ENCODE peak calls at places on chromosomes 12 and 14, in nine cellular contexts. One of them, this sample, is unnamed.

GRCh38 chr12:9906888-9907287 is 25.3 kb downstream of the CLEC2A start:
- DNase-seq in NCI-H460: no peak
- DNase-seq in glomerular endothelial cell: no peak
- DNase-seq in Daoy: no peak
- DNase-seq in islet precursor cell: no peak
- DNase-seq in testis: no peak
- DNase-seq in lower leg skin: no peak
- DNase-seq in upper lobe of right lung: no peak
- DNase-seq in KG1: no peak
- DNase-seq in this sample: no peak

GRCh38 chr12:46455648-46456352 is 83.2 kb upstream of the SLC38A2 start:
- DNase-seq in glomerular endothelial cell: no peak
- DNase-seq in islet precursor cell: peak; percentile 76
- DNase-seq in KG1: no peak
- DNase-seq in lower leg skin: no peak
- DNase-seq in NCI-H460: no peak
- DNase-seq in Daoy: peak; percentile 40
- DNase-seq in testis: no peak
- DNase-seq in upper lobe of right lung: no peak
- DNase-seq in this sample: no peak

GRCh38 chr14:29339491-29339890 is 572.9 kb downstream of the FOXG1 start:
- DNase-seq in Daoy: peak; percentile 7
- DNase-seq in NCI-H460: no peak
- DNase-seq in glomerular endothelial cell: no peak
- DNase-seq in upper lobe of right lung: no peak
- DNase-seq in lower leg skin: no peak
- DNase-seq in islet precursor cell: no peak
- DNase-seq in KG1: no peak
- DNase-seq in testis: no peak
- DNase-seq in this sample: no peak

GRCh38 chr12:63918788-63919300 is 74.3 kb downstream of the SRGAP1 start:
- DNase-seq in NCI-H460: peak; percentile 97
- DNase-seq in glomerular endothelial cell: peak; percentile 80
- DNase-seq in Daoy: peak; percentile 85
- DNase-seq in testis: no peak
- DNase-seq in upper lobe of right lung: no peak
- DNase-seq in KG1: no peak
- DNase-seq in islet precursor cell: no peak
- DNase-seq in lower leg skin: no peak
- DNase-seq in this sample: no peak

GRCh38 chr12:68435816-68436215 is 103.7 kb upstream of the MDM1 start:
- DNase-seq in upper lobe of right lung: no peak
- DNase-seq in Daoy: peak; percentile 60
- DNase-seq in testis: no peak
- DNase-seq in NCI-H460: no peak
- DNase-seq in lower leg skin: no peak
- DNase-seq in KG1: no peak
- DNase-seq in glomerular endothelial cell: no peak
- DNase-seq in islet precursor cell: peak; percentile 32
- DNase-seq in this sample: no peak

GRCh38 chr14:65787461-65787860 is 374.9 kb downstream of the FUT8 start:
- DNase-seq in testis: no peak
- DNase-seq in lower leg skin: no peak
- DNase-seq in upper lobe of right lung: no peak
- DNase-seq in glomerular endothelial cell: no peak
- DNase-seq in islet precursor cell: no peak
- DNase-seq in KG1: no peak
- DNase-seq in Daoy: no peak
- DNase-seq in NCI-H460: no peak
- DNase-seq in this sample: no peak

GRCh38 chr14:37566811-37567371 is 28.2 kb downstream of the FOXA1 start:
- DNase-seq in glomerular endothelial cell: no peak
- DNase-seq in Daoy: peak; percentile 28
- DNase-seq in KG1: no peak
- DNase-seq in testis: no peak
- DNase-seq in NCI-H460: no peak
- DNase-seq in lower leg skin: no peak
- DNase-seq in islet precursor cell: no peak
- DNase-seq in upper lobe of right lung: no peak
- DNase-seq in this sample: no peak

GRCh38 chr12:1203735-1204019 is 212.7 kb downstream of the ERC1 start:
- DNase-seq in glomerular endothelial cell: no peak
- DNase-seq in lower leg skin: no peak
- DNase-seq in KG1: no peak
- DNase-seq in islet precursor cell: no peak
- DNase-seq in NCI-H460: no peak
- DNase-seq in Daoy: no peak
- DNase-seq in upper lobe of right lung: no peak
- DNase-seq in testis: no peak
- DNase-seq in this sample: no peak

GRCh38 chr12:93563807-93564538 is 8.5 kb upstream of the SOCS2 start:
- DNase-seq in testis: no peak
- DNase-seq in KG1: no peak
- DNase-seq in Daoy: no peak
- DNase-seq in islet precursor cell: peak; percentile 78
- DNase-seq in lower leg skin: no peak
- DNase-seq in NCI-H460: no peak
- DNase-seq in upper lobe of right lung: no peak
- DNase-seq in glomerular endothelial cell: no peak
- DNase-seq in this sample: no peak

GRCh38 chr12:23055004-23055403 is 430.0 kb downstream of the ETNK1 start:
- DNase-seq in glomerular endothelial cell: no peak
- DNase-seq in upper lobe of right lung: no peak
- DNase-seq in NCI-H460: peak; percentile 6
- DNase-seq in testis: peak; percentile 19
- DNase-seq in islet precursor cell: peak; percentile 85
- DNase-seq in KG1: no peak
- DNase-seq in lower leg skin: no peak
- DNase-seq in Daoy: no peak
- DNase-seq in this sample: no peak

GRCh38 chr14:68397371-68397779 is 395.5 kb downstream of the ZFP36L1 start:
- DNase-seq in Daoy: no peak
- DNase-seq in islet precursor cell: no peak
- DNase-seq in testis: peak; percentile 70
- DNase-seq in lower leg skin: peak; percentile 78
- DNase-seq in upper lobe of right lung: peak; percentile 83
- DNase-seq in glomerular endothelial cell: no peak
- DNase-seq in NCI-H460: no peak
- DNase-seq in KG1: no peak
- DNase-seq in this sample: peak; percentile 25

GRCh38 chr14:56812364-56813103 is 2.3 kb upstream of the OTX2 start:
- DNase-seq in upper lobe of right lung: no peak
- DNase-seq in Daoy: no peak
- DNase-seq in lower leg skin: no peak
- DNase-seq in KG1: no peak
- DNase-seq in NCI-H460: no peak
- DNase-seq in testis: no peak
- DNase-seq in islet precursor cell: no peak
- DNase-seq in glomerular endothelial cell: no peak
- DNase-seq in this sample: no peak

GRCh38 chr12:111692575-111693210 is 6.8 kb downstream of the ACAD10 start:
- DNase-seq in NCI-H460: no peak
- DNase-seq in islet precursor cell: peak; percentile 67
- DNase-seq in Daoy: peak; percentile 7
- DNase-seq in lower leg skin: no peak
- DNase-seq in glomerular endothelial cell: no peak
- DNase-seq in testis: no peak
- DNase-seq in upper lobe of right lung: no peak
- DNase-seq in KG1: no peak
- DNase-seq in this sample: no peak

GRCh38 chr14:36857136-36857535 is 195.5 kb downstream of the PAX9 start:
- DNase-seq in lower leg skin: no peak
- DNase-seq in KG1: no peak
- DNase-seq in Daoy: no peak
- DNase-seq in islet precursor cell: no peak
- DNase-seq in testis: no peak
- DNase-seq in NCI-H460: no peak
- DNase-seq in glomerular endothelial cell: no peak
- DNase-seq in upper lobe of right lung: no peak
- DNase-seq in this sample: peak; percentile 66

GRCh38 chr12:124713436-124714082 is 146.1 kb upstream of the NCOR2 start:
- DNase-seq in glomerular endothelial cell: peak; percentile 94
- DNase-seq in islet precursor cell: no peak
- DNase-seq in KG1: peak; percentile 7
- DNase-seq in Daoy: peak; percentile 76
- DNase-seq in NCI-H460: peak; percentile 92
- DNase-seq in testis: no peak
- DNase-seq in upper lobe of right lung: no peak
- DNase-seq in lower leg skin: peak; percentile 55
- DNase-seq in this sample: no peak

GRCh38 chr12:54331-54730 is 12.2 kb upstream of the IQSEC3 start:
- DNase-seq in glomerular endothelial cell: no peak
- DNase-seq in upper lobe of right lung: no peak
- DNase-seq in islet precursor cell: peak; percentile 51
- DNase-seq in KG1: no peak
- DNase-seq in lower leg skin: no peak
- DNase-seq in NCI-H460: no peak
- DNase-seq in testis: no peak
- DNase-seq in Daoy: no peak
- DNase-seq in this sample: no peak

GRCh38 chr14:63273717-63274673 is 44.7 kb downstream of the GPHB5 start:
- DNase-seq in upper lobe of right lung: no peak
- DNase-seq in KG1: no peak
- DNase-seq in testis: peak; percentile 43
- DNase-seq in lower leg skin: peak; percentile 49
- DNase-seq in NCI-H460: no peak
- DNase-seq in Daoy: no peak
- DNase-seq in islet precursor cell: no peak
- DNase-seq in glomerular endothelial cell: no peak
- DNase-seq in this sample: no peak

GRCh38 chr14:74574092-74574438 is 38.0 kb downstream of the LTBP2 start:
- DNase-seq in testis: no peak
- DNase-seq in islet precursor cell: no peak
- DNase-seq in Daoy: peak; percentile 61
- DNase-seq in KG1: no peak
- DNase-seq in glomerular endothelial cell: no peak
- DNase-seq in NCI-H460: no peak
- DNase-seq in upper lobe of right lung: no peak
- DNase-seq in lower leg skin: no peak
- DNase-seq in this sample: no peak

GRCh38 chr12:125734137-125734536 is 668.9 kb downstream of the AACS start:
- DNase-seq in KG1: no peak
- DNase-seq in lower leg skin: no peak
- DNase-seq in testis: no peak
- DNase-seq in upper lobe of right lung: no peak
- DNase-seq in islet precursor cell: no peak
- DNase-seq in NCI-H460: no peak
- DNase-seq in Daoy: no peak
- DNase-seq in glomerular endothelial cell: no peak
- DNase-seq in this sample: no peak

GRCh38 chr14:73467377-73467776 is 9.0 kb upstream of the NUMB start:
- DNase-seq in Daoy: peak; percentile 45
- DNase-seq in lower leg skin: no peak
- DNase-seq in KG1: no peak
- DNase-seq in glomerular endothelial cell: no peak
- DNase-seq in NCI-H460: no peak
- DNase-seq in islet precursor cell: peak; percentile 63
- DNase-seq in testis: no peak
- DNase-seq in upper lobe of right lung: peak; percentile 73
- DNase-seq in this sample: no peak

This sample was measured in NCI-H187 treated with DMSO at 0.1 percent for 48 hours.